ENCODE peak calls at places on chromosomes 16 and 17, in five cellular contexts. One of them, this sample, is unnamed.

GRCh38 chr17:70763018-70763417 is 593.7 kb downstream of the KCNJ2 start:
- DNase-seq in HepG2: no peak
- DNase-seq in GM12878: no peak
- DNase-seq in H1: no peak
- DNase-seq in NT2/D1: no peak
- DNase-seq in this sample: no peak

GRCh38 chr17:77127735-77128361 is 12.9 kb upstream of the SEC14L1 start:
- DNase-seq in HepG2: no peak
- DNase-seq in GM12878: no peak
- DNase-seq in H1: no peak
- DNase-seq in NT2/D1: no peak
- DNase-seq in this sample: no peak

GRCh38 chr16:57284952-57285263 is 436 bp upstream of the PLLP start:
- DNase-seq in HepG2: no peak
- DNase-seq in GM12878: no peak
- DNase-seq in H1: no peak
- DNase-seq in NT2/D1: no peak
- DNase-seq in this sample: no peak

GRCh38 chr17:40323731-40324650 is 15.0 kb downstream of the RARA start:
- DNase-seq in HepG2: no peak
- DNase-seq in GM12878: no peak
- DNase-seq in H1: no peak
- DNase-seq in NT2/D1: no peak
- DNase-seq in this sample: no peak

GRCh38 chr17:17041018-17041521 is 1.2 kb upstream of the MPRIP start:
- DNase-seq in HepG2: peak
- DNase-seq in GM12878: no peak
- DNase-seq in H1: no peak
- DNase-seq in NT2/D1: no peak
- DNase-seq in this sample: no peak

GRCh38 chr16:65123846-65124513 is 2.1 kb upstream of the CDH11 start:
- DNase-seq in HepG2: no peak
- DNase-seq in GM12878: no peak
- DNase-seq in H1: no peak
- DNase-seq in NT2/D1: no peak
- DNase-seq in this sample: no peak

GRCh38 chr17:13311301-13311700 is 290.4 kb downstream of the HS3ST3A1 start:
- DNase-seq in HepG2: no peak
- DNase-seq in GM12878: no peak
- DNase-seq in H1: no peak
- DNase-seq in NT2/D1: no peak
- DNase-seq in this sample: no peak

GRCh38 chr16:22945361-22945760 is 131.4 kb downstream of the HS3ST2 start:
- DNase-seq in HepG2: no peak
- DNase-seq in GM12878: no peak
- DNase-seq in H1: no peak
- DNase-seq in NT2/D1: no peak
- DNase-seq in this sample: no peak

GRCh38 chr16:85285681-85286065 is 173.4 kb upstream of the CIBAR2 start:
- DNase-seq in HepG2: no peak
- DNase-seq in GM12878: no peak
- DNase-seq in H1: no peak
- DNase-seq in NT2/D1: no peak
- DNase-seq in this sample: no peak

GRCh38 chr17:61846976-61847375 is 16.4 kb downstream of the BRIP1 start:
- DNase-seq in HepG2: no peak
- DNase-seq in GM12878: no peak
- DNase-seq in H1: no peak
- DNase-seq in NT2/D1: no peak
- DNase-seq in this sample: no peak

GRCh38 chr16:88960516-88960915 is 16.5 kb downstream of the CBFA2T3 start:
- DNase-seq in HepG2: no peak
- DNase-seq in GM12878: no peak
- DNase-seq in H1: no peak
- DNase-seq in NT2/D1: no peak
- DNase-seq in this sample: no peak

GRCh38 chr17:68694791-68695485 is 93.8 kb upstream of the FAM20A start:
- DNase-seq in HepG2: no peak
- DNase-seq in GM12878: no peak
- DNase-seq in H1: no peak
- DNase-seq in NT2/D1: no peak
- DNase-seq in this sample: no peak

GRCh38 chr16:25605381-25605780 is 86.4 kb upstream of the HS3ST4 start:
- DNase-seq in HepG2: no peak
- DNase-seq in GM12878: no peak
- DNase-seq in H1: no peak
- DNase-seq in NT2/D1: peak
- DNase-seq in this sample: no peak

GRCh38 chr16:2038359-2039285 is 9.0 kb downstream of the NTHL1 start:
- DNase-seq in HepG2: no peak
- DNase-seq in GM12878: no peak
- DNase-seq in H1: no peak
- DNase-seq in NT2/D1: no peak
- DNase-seq in this sample: no peak

GRCh38 chr17:63035271-63035670 is 69.2 kb downstream of the TANC2 start:
- DNase-seq in HepG2: no peak
- DNase-seq in GM12878: no peak
- DNase-seq in H1: no peak
- DNase-seq in NT2/D1: no peak
- DNase-seq in this sample: no peak

GRCh38 chr16:83233153-83233552 is 574.6 kb upstream of the HSBP1 start:
- DNase-seq in HepG2: no peak
- DNase-seq in GM12878: no peak
- DNase-seq in H1: no peak
- DNase-seq in NT2/D1: no peak
- DNase-seq in this sample: no peak

GRCh38 chr16:84741351-84741791 is 41.6 kb downstream of the USP10 start:
- DNase-seq in HepG2: no peak
- DNase-seq in GM12878: no peak
- DNase-seq in H1: no peak
- DNase-seq in NT2/D1: no peak
- DNase-seq in this sample: no peak

GRCh38 chr17:16007439-16007838 is 7.8 kb downstream of the TTC19 start:
- DNase-seq in HepG2: no peak
- DNase-seq in GM12878: no peak
- DNase-seq in H1: no peak
- DNase-seq in NT2/D1: no peak
- DNase-seq in this sample: no peak

GRCh38 chr16:84600343-84601229 is 17.3 kb downstream of the COTL1 start:
- DNase-seq in HepG2: no peak
- DNase-seq in GM12878: peak
- DNase-seq in H1: no peak
- DNase-seq in NT2/D1: no peak
- DNase-seq in this sample: no peak

GRCh38 chr16:473046-474043 is 47.9 kb downstream of the RAB11FIP3 start:
- DNase-seq in HepG2: no peak
- DNase-seq in GM12878: no peak
- DNase-seq in H1: no peak
- DNase-seq in NT2/D1: no peak
- DNase-seq in this sample: no peak

GRCh38 chr16:11734025-11734652 is 8.5 kb downstream of the TXNDC11 start:
- DNase-seq in HepG2: no peak
- DNase-seq in GM12878: no peak
- DNase-seq in H1: no peak
- DNase-seq in NT2/D1: no peak
- DNase-seq in this sample: no peak

GRCh38 chr16:65235339-65236177 is 113.7 kb upstream of the CDH11 start:
- DNase-seq in HepG2: no peak
- DNase-seq in GM12878: no peak
- DNase-seq in H1: no peak
- DNase-seq in NT2/D1: peak
- DNase-seq in this sample: no peak

GRCh38 chr17:82275326-82275725 is 1.8 kb upstream of the CSNK1D start:
- DNase-seq in HepG2: no peak
- DNase-seq in GM12878: no peak
- DNase-seq in H1: no peak
- DNase-seq in NT2/D1: no peak
- DNase-seq in this sample: no peak

GRCh38 chr16:12245088-12245922 is 268.8 kb downstream of the SNX29 start:
- DNase-seq in HepG2: no peak
- DNase-seq in GM12878: no peak
- DNase-seq in H1: no peak
- DNase-seq in NT2/D1: no peak
- DNase-seq in this sample: no peak

DNA sequence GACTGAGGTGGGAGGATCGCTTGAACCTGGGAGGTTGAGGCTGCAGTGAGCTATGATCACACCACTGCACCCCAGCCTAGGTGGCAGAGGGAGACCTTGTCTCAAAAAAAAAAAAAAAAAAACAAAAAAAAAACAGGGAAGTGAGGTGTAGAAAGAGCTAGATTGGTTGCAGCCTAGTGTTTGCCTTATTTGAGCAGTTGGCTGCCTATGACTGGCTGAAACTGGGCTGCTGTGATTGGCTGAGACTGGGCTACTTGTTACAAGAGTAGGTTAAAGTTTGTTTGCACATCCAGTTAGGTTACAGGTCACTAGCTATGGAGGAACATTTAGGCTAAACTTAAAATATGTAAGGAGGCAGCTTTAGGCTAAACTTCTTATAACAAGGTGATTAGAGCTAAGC is 5.7 kb downstream of the DHRS7B start:
- DNase-seq in HepG2: no peak
- DNase-seq in GM12878: no peak
- DNase-seq in H1: no peak
- DNase-seq in NT2/D1: no peak
- DNase-seq in this sample: no peak
- TF ChIP-seq SUZ12 in HepG2: no peak
- TF ChIP-seq SUZ12 in GM12878: no peak
- TF ChIP-seq SUZ12 in H1: no peak
- TF ChIP-seq SUZ12 in NT2/D1: no peak
- TF ChIP-seq SUZ12 in this sample: no peak

GRCh38 chr17:73586921-73587680 is 57.1 kb downstream of the SDK2 start:
- DNase-seq in HepG2: peak
- DNase-seq in GM12878: no peak
- DNase-seq in H1: no peak
- DNase-seq in NT2/D1: no peak
- DNase-seq in this sample: peak
- TF ChIP-seq SUZ12 in HepG2: no peak
- TF ChIP-seq SUZ12 in GM12878: no peak
- TF ChIP-seq SUZ12 in H1: no peak
- TF ChIP-seq SUZ12 in NT2/D1: no peak
- TF ChIP-seq SUZ12 in this sample: no peak

GRCh38 chr17:80899402-80900268 is 92.0 kb upstream of the CHMP6 start:
- DNase-seq in HepG2: peak
- DNase-seq in GM12878: no peak
- DNase-seq in H1: peak
- DNase-seq in NT2/D1: peak
- DNase-seq in this sample: peak
- TF ChIP-seq SUZ12 in HepG2: no peak
- TF ChIP-seq SUZ12 in GM12878: no peak
- TF ChIP-seq SUZ12 in H1: no peak
- TF ChIP-seq SUZ12 in NT2/D1: no peak
- TF ChIP-seq SUZ12 in this sample: no peak

GRCh38 chr17:78973792-78974520 is 5.8 kb downstream of the LGALS3BP start:
- DNase-seq in HepG2: no peak
- DNase-seq in GM12878: no peak
- DNase-seq in H1: no peak
- DNase-seq in NT2/D1: no peak
- DNase-seq in this sample: no peak
- TF ChIP-seq SUZ12 in HepG2: no peak
- TF ChIP-seq SUZ12 in GM12878: no peak
- TF ChIP-seq SUZ12 in H1: no peak
- TF ChIP-seq SUZ12 in NT2/D1: no peak
- TF ChIP-seq SUZ12 in this sample: no peak

GRCh38 chr16:30131869-30132475 is 9.0 kb upstream of the MAPK3 start:
- DNase-seq in HepG2: no peak
- DNase-seq in GM12878: no peak
- DNase-seq in H1: no peak
- DNase-seq in NT2/D1: no peak
- DNase-seq in this sample: no peak
- TF ChIP-seq SUZ12 in HepG2: no peak
- TF ChIP-seq SUZ12 in GM12878: no peak
- TF ChIP-seq SUZ12 in H1: no peak
- TF ChIP-seq SUZ12 in NT2/D1: no peak
- TF ChIP-seq SUZ12 in this sample: no peak